ENCODE peak calls at places on chromosomes 4 and X, in eight cellular contexts. C is neural progenitor cell; I is NCI-H1694; R is amygdala; U is activated T-helper 9 cell treated with anti-CD3 and anti-CD28 coated beads, Interleukin-2, amount 50 U/mL, for 16 hours; D is H4; B is NCI-H1105; P is GDM1. A is an unnamed sample.

GRCh38 chrX:49053223-49054072 is 5.4 kb upstream of the CCDC120 start:
- DNase-seq in R (peak), P (peak), D (no peak), U (peak), C (peak), I (peak), B (peak), A (peak)

GRCh38 chrX:133776072-133776471 is 209.3 kb downstream of the GPC3 start:
- DNase-seq in R (no peak), U (no peak), B (no peak), D (no peak), C (peak), P (no peak), I (peak), A (no peak)

GRCh38 chr4:86453044-86453501 is 93.2 kb upstream of the MAPK10 start:
- DNase-seq in I (no peak), D (peak), R (no peak), U (no peak), B (peak), C (no peak), P (no peak), A (no peak)

GRCh38 chr4:153643406-153644016 is 40.6 kb upstream of the TLR2 start:
- DNase-seq in B (peak), R (no peak), U (no peak), D (peak), I (peak), P (peak), C (peak), A (peak)

GRCh38 chr4:180610317-180610716 is 1632.9 kb upstream of the TENM3 start:
- DNase-seq in C (no peak), B (no peak), I (no peak), U (no peak), R (no peak), P (no peak), D (peak), A (no peak)

GRCh38 chrX:37468111-37468739 is 103.2 kb upstream of the LANCL3 start:
- DNase-seq in U (no peak), C (peak), I (no peak), B (no peak), P (no peak), R (no peak), D (no peak), A (no peak)

GRCh38 chrX:134599173-134599914 is 58.9 kb downstream of the PLAC1 start:
- DNase-seq in D (peak), B (no peak), U (no peak), P (no peak), C (no peak), I (no peak), R (no peak), A (no peak)

GRCh38 chr4:56296449-56296990 is 90.8 kb downstream of the AASDH start:
- DNase-seq in U (no peak), R (no peak), B (no peak), I (no peak), P (peak), D (no peak), C (no peak), A (no peak)

GRCh38 chrX:41238543-41238942 is 95.4 kb upstream of the DDX3X start:
- DNase-seq in I (no peak), C (no peak), P (peak), U (no peak), D (no peak), B (no peak), R (no peak), A (no peak)